ENCODE peak calls at places on chromosomes 12 and 14, in four cellular contexts. One of them, this sample, is unnamed.

GRCh38 chr14:96238676-96239075 is 17.3 kb upstream of the BDKRB1 start:
- DNase-seq in endothelial cell: no peak
- DNase-seq in fibroblast of lung: no peak
- DNase-seq in astrocyte of the cerebellum: no peak
- DNase-seq in this sample: no peak

GRCh38 chr12:14577344-14577743 is 9.7 kb upstream of the PLBD1 start:
- DNase-seq in endothelial cell: no peak
- DNase-seq in fibroblast of lung: peak; percentile 66
- DNase-seq in astrocyte of the cerebellum: peak; percentile 6
- DNase-seq in this sample: no peak

GRCh38 chr14:85002846-85003245 is 527.1 kb upstream of the FLRT2 start:
- DNase-seq in fibroblast of lung: no peak
- DNase-seq in endothelial cell: no peak
- DNase-seq in astrocyte of the cerebellum: no peak
- DNase-seq in this sample: no peak

GRCh38 chr14:92471919-92472318 is 41.7 kb upstream of the RIN3 start:
- DNase-seq in astrocyte of the cerebellum: peak; percentile 80
- DNase-seq in fibroblast of lung: peak; percentile 94
- DNase-seq in endothelial cell: no peak
- DNase-seq in this sample: no peak

GRCh38 chr14:86990396-86990795 is 1002.6 kb downstream of the GALC start:
- DNase-seq in endothelial cell: no peak
- DNase-seq in astrocyte of the cerebellum: no peak
- DNase-seq in fibroblast of lung: no peak
- DNase-seq in this sample: no peak

GRCh38 chr12:6065872-6066217 is 58.6 kb downstream of the VWF start:
- DNase-seq in astrocyte of the cerebellum: no peak
- DNase-seq in fibroblast of lung: peak; percentile 32
- DNase-seq in endothelial cell: no peak
- DNase-seq in this sample: no peak

GRCh38 chr12:89949457-89950195 is 241.0 kb upstream of the ATP2B1 start:
- DNase-seq in astrocyte of the cerebellum: peak; percentile 78
- DNase-seq in endothelial cell: peak; percentile 31
- DNase-seq in fibroblast of lung: peak; percentile 83
- DNase-seq in this sample: no peak

GRCh38 chr14:100915582-100915981 is 12.1 kb upstream of the RTL1 start:
- DNase-seq in astrocyte of the cerebellum: no peak
- DNase-seq in endothelial cell: no peak
- DNase-seq in fibroblast of lung: no peak
- DNase-seq in this sample: no peak

GRCh38 chr12:33267641-33268040 is 172.0 kb downstream of the SYT10 start:
- DNase-seq in fibroblast of lung: no peak
- DNase-seq in astrocyte of the cerebellum: no peak
- DNase-seq in endothelial cell: no peak
- DNase-seq in this sample: no peak

GRCh38 chr14:74645735-74646134 is 33.7 kb upstream of the LTBP2 start:
- DNase-seq in endothelial cell: no peak
- DNase-seq in fibroblast of lung: no peak
- DNase-seq in astrocyte of the cerebellum: no peak
- DNase-seq in this sample: no peak

GRCh38 chr12:26691234-26691970 is 141.6 kb downstream of the ITPR2 start:
- DNase-seq in endothelial cell: no peak
- DNase-seq in astrocyte of the cerebellum: peak; percentile 93
- DNase-seq in fibroblast of lung: peak; percentile 99
- DNase-seq in this sample: peak; percentile 12

GRCh38 chr12:99810718-99811593 is 163.4 kb downstream of the GARIN6 start:
- DNase-seq in endothelial cell: no peak
- DNase-seq in fibroblast of lung: peak; percentile 29
- DNase-seq in astrocyte of the cerebellum: peak; percentile 1
- DNase-seq in this sample: no peak

GRCh38 chr12:64820593-64820992 is 3.9 kb upstream of the TBC1D30 start:
- DNase-seq in astrocyte of the cerebellum: no peak
- DNase-seq in fibroblast of lung: no peak
- DNase-seq in endothelial cell: no peak
- DNase-seq in this sample: no peak

GRCh38 chr12:5377997-5378596 is 53.8 kb upstream of the NTF3 start:
- DNase-seq in endothelial cell: no peak
- DNase-seq in fibroblast of lung: no peak
- DNase-seq in astrocyte of the cerebellum: no peak
- DNase-seq in this sample: no peak

GRCh38 chr14:62914025-62914424 is 131.2 kb downstream of the KCNH5 start:
- DNase-seq in astrocyte of the cerebellum: peak; percentile 9
- DNase-seq in endothelial cell: no peak
- DNase-seq in fibroblast of lung: peak; percentile 68
- DNase-seq in this sample: no peak

GRCh38 chr12:12870454-12870853 is 20.9 kb upstream of the GPRC5A start:
- DNase-seq in endothelial cell: no peak
- DNase-seq in astrocyte of the cerebellum: peak; percentile 48
- DNase-seq in fibroblast of lung: peak; percentile 100
- DNase-seq in this sample: no peak

GRCh38 chr12:96198970-96199369 is 4.8 kb downstream of the ELK3 start:
- DNase-seq in astrocyte of the cerebellum: peak; percentile 71
- DNase-seq in endothelial cell: no peak
- DNase-seq in fibroblast of lung: peak; percentile 95
- DNase-seq in this sample: no peak

GRCh38 chr12:6869049-6870021 is 2.0 kb downstream of the TPI1 start:
- DNase-seq in fibroblast of lung: peak; percentile 54
- DNase-seq in astrocyte of the cerebellum: peak; percentile 63
- DNase-seq in endothelial cell: peak; percentile 86
- DNase-seq in this sample: peak; percentile 93

GRCh38 chr12:969821-970220 is 20.3 kb upstream of the RAD52 start:
- DNase-seq in fibroblast of lung: no peak
- DNase-seq in astrocyte of the cerebellum: no peak
- DNase-seq in endothelial cell: no peak
- DNase-seq in this sample: no peak

GRCh38 chr12:31868980-31869379 is 90.2 kb upstream of the RESF1 start:
- DNase-seq in fibroblast of lung: peak; percentile 46
- DNase-seq in astrocyte of the cerebellum: no peak
- DNase-seq in endothelial cell: no peak
- DNase-seq in this sample: no peak

GRCh38 chr14:53957739-53958138 is 1.1 kb upstream of the BMP4 start:
- DNase-seq in endothelial cell: no peak
- DNase-seq in astrocyte of the cerebellum: no peak
- DNase-seq in fibroblast of lung: no peak
- DNase-seq in this sample: no peak

GRCh38 chr14:53841109-53842099 is 115.2 kb downstream of the BMP4 start:
- DNase-seq in endothelial cell: no peak
- DNase-seq in fibroblast of lung: no peak
- DNase-seq in astrocyte of the cerebellum: no peak
- DNase-seq in this sample: no peak

GRCh38 chr12:32811686-32812392 is 56.1 kb upstream of the YARS2 start:
- DNase-seq in fibroblast of lung: no peak
- DNase-seq in astrocyte of the cerebellum: no peak
- DNase-seq in endothelial cell: no peak
- DNase-seq in this sample: no peak

GRCh38 chr14:98889107-98889835 is 382.7 kb downstream of the BCL11B start:
- DNase-seq in fibroblast of lung: no peak
- DNase-seq in endothelial cell: no peak
- DNase-seq in astrocyte of the cerebellum: no peak
- DNase-seq in this sample: no peak

GRCh38 chr12:52847335-52848102 is 1.3 kb downstream of the KRT78 start:
- DNase-seq in endothelial cell: no peak
- DNase-seq in astrocyte of the cerebellum: peak; percentile 32
- DNase-seq in fibroblast of lung: peak; percentile 67
- DNase-seq in this sample: no peak

GRCh38 chr12:121214855-121215745 is 5.2 kb downstream of the P2RX4 start:
- DNase-seq in fibroblast of lung: peak; percentile 87
- DNase-seq in endothelial cell: no peak
- DNase-seq in astrocyte of the cerebellum: peak; percentile 61
- DNase-seq in this sample: no peak

GRCh38 chr12:118714051-118714460 is 267.3 kb upstream of the SRRM4 start:
- DNase-seq in fibroblast of lung: no peak
- DNase-seq in endothelial cell: peak; percentile 52
- DNase-seq in astrocyte of the cerebellum: no peak
- DNase-seq in this sample: peak; percentile 76
- TF ChIP-seq CTCF in fibroblast of lung: no peak
- TF ChIP-seq CTCF in endothelial cell: peak; percentile 70
- TF ChIP-seq CTCF in astrocyte of the cerebellum: no peak
- TF ChIP-seq CTCF in this sample: peak; percentile 89

DNA sequence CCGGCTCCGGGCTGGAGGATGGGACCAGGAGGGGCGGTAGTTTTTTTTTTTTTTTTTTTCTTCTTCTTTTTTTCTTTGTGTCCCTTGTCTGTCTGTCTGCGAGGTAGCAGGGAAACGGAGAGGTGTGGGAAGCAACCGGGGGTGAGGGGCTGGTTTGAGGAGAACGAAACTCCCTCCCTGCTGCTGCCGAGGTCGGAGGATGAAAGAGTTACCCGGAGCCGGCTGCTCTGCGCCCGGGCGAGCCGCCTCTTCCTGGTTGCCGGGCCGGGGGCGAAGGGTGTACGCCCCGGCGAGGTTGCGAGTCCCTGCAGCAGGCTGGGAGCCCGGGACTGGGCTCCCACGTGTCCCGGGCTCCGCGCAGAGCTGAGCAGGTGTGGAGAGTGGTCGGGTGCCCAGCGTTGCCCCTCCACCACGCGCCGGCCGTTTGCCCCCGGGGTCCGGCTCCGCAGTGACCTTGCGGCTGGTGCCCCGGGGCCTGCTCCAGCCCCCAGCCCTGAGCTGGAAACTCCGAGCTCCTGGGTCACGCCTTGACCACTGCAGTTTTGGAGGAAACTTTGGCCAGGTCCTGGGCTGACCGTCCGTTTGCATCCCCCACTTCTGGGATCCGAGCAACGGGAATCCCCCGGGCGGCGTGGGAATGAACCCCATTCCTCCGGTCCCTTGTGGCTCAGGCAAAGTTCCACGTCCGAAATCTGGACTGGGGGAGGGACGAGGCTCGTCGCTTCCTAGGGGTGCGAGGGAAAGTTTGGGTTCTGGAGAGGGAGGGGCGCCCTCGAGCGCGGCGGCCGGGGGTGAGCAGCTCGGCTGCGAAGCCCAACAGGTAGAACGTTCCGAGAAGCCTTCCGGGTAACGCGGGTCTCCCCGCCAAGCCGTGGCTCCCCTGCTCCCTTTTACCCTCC is 1.2 kb downstream of the CHST11 start:
- DNase-seq in fibroblast of lung: peak; percentile 32
- DNase-seq in astrocyte of the cerebellum: no peak
- DNase-seq in endothelial cell: peak; percentile 33
- DNase-seq in this sample: peak; percentile 43
- TF ChIP-seq CTCF in fibroblast of lung: no peak
- TF ChIP-seq CTCF in astrocyte of the cerebellum: no peak
- TF ChIP-seq CTCF in endothelial cell: no peak
- TF ChIP-seq CTCF in this sample: no peak

GRCh38 chr14:103749452-103749851 is 33.8 kb downstream of the ZFYVE21 start:
- DNase-seq in endothelial cell: no peak
- DNase-seq in fibroblast of lung: no peak
- DNase-seq in astrocyte of the cerebellum: no peak
- DNase-seq in this sample: no peak

GRCh38 chr14:103748539-103748867 is 32.9 kb downstream of the ZFYVE21 start:
- DNase-seq in endothelial cell: no peak
- DNase-seq in astrocyte of the cerebellum: no peak
- DNase-seq in fibroblast of lung: no peak
- DNase-seq in this sample: no peak

GRCh38 chr14:103753809-103754208 is 38.2 kb downstream of the ZFYVE21 start:
- DNase-seq in endothelial cell: no peak
- DNase-seq in astrocyte of the cerebellum: no peak
- DNase-seq in fibroblast of lung: no peak
- DNase-seq in this sample: no peak

GRCh38 chr14:103746706-103747105 is 31.1 kb downstream of the ZFYVE21 start:
- DNase-seq in astrocyte of the cerebellum: no peak
- DNase-seq in fibroblast of lung: peak; percentile 79
- DNase-seq in endothelial cell: no peak
- DNase-seq in this sample: no peak

DNA sequence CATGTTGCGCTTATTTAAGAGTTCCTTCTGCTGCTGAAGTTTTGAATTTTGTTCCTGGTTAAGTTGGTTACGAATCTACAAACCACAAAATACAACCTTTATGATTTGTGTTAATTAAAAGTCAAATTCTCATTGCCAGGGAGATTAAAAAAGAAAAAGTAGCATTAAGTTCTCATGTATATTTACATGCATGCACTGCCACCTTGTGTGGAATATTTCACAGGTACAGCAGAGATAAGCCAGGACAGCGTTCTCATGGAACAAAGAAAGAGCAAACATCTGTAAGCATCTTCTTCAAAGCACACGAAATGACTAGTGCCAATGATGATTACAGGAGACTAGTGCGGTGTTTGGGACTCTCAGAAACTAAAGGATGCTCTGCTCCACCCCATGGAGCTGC is 34.2 kb downstream of the ZFYVE21 start:
- DNase-seq in astrocyte of the cerebellum: no peak
- DNase-seq in endothelial cell: no peak
- DNase-seq in fibroblast of lung: no peak
- DNase-seq in this sample: no peak
- TF ChIP-seq CTCF in astrocyte of the cerebellum: peak; percentile 16
- TF ChIP-seq CTCF in endothelial cell: no peak
- TF ChIP-seq CTCF in fibroblast of lung: no peak
- TF ChIP-seq CTCF in this sample: no peak

GRCh38 chr12:3119192-3119744 is 42.1 kb downstream of the TSPAN9 start:
- DNase-seq in endothelial cell: no peak
- DNase-seq in astrocyte of the cerebellum: no peak
- DNase-seq in fibroblast of lung: no peak
- DNase-seq in this sample: no peak
- TF ChIP-seq CTCF in endothelial cell: no peak
- TF ChIP-seq CTCF in astrocyte of the cerebellum: no peak
- TF ChIP-seq CTCF in fibroblast of lung: no peak
- TF ChIP-seq CTCF in this sample: no peak

GRCh38 chr14:76564471-76565119 is 188.7 kb downstream of the ESRRB start:
- DNase-seq in fibroblast of lung: no peak
- DNase-seq in astrocyte of the cerebellum: no peak
- DNase-seq in endothelial cell: no peak
- DNase-seq in this sample: no peak
- TF ChIP-seq CTCF in fibroblast of lung: no peak
- TF ChIP-seq CTCF in astrocyte of the cerebellum: no peak
- TF ChIP-seq CTCF in endothelial cell: no peak
- TF ChIP-seq CTCF in this sample: no peak

DNA sequence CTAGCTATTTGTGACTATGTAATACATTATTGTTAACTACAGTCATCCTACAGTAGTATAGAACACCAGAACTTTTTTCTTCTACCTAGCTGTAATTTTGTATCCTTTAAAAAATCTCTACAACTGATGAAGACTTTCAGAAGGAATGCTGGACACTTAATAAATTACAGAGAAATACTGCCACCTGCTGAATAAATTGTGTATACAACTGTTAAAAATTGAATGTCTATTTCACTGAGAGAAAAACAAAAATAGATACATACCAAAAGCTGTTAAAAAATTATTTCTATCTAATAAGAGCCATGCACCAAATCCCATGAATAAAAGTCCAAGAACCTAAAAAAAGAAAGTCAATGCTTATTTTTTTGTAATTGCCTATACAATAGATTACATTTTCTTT is 6.6 kb downstream of the TSPAN19 start:
- DNase-seq in endothelial cell: no peak
- DNase-seq in astrocyte of the cerebellum: peak; percentile 9
- DNase-seq in fibroblast of lung: peak; percentile 6
- DNase-seq in this sample: no peak
- TF ChIP-seq CTCF in endothelial cell: peak; percentile 89
- TF ChIP-seq CTCF in astrocyte of the cerebellum: no peak
- TF ChIP-seq CTCF in fibroblast of lung: no peak
- TF ChIP-seq CTCF in this sample: peak; percentile 88